ENCODE peak calls at places on chromosomes 6 and 20, in seven cellular contexts. Q, H, F, G, T, W and K are unnamed samples. For H3K36me3, the result is how much of the 10 kb centered on the place peaks cover.

GRCh38 chr6:42012501-42013133 is 37.7 kb upstream of the TAF8 start:
- DNase-seq in Q (no peak), G (no peak), H (no peak), W (no peak), F (no peak), T (no peak), K (no peak)

GRCh38 chr6:140445474-140446004 is 1071.1 kb upstream of the CITED2 start:
- DNase-seq in Q (no peak), F (peak), W (peak), T (no peak), G (no peak), H (no peak), K (no peak)

GRCh38 chr20:63183422-63184146 is 32.3 kb downstream of the YTHDF1 start:
- DNase-seq in Q (no peak), T (no peak), F (peak), G (no peak), H (no peak), W (peak), K (peak)

GRCh38 chr6:40393641-40394040 is 193.5 kb downstream of the LRFN2 start:
- DNase-seq in Q (no peak), T (no peak), G (no peak), F (no peak), H (no peak), W (no peak), K (no peak)

GRCh38 chr6:46175446-46175845 is 4.7 kb upstream of the ENPP5 start:
- DNase-seq in T (no peak), F (no peak), H (no peak), Q (no peak), W (no peak), G (no peak), K (no peak)

GRCh38 chr20:17936791-17937687 is 31.6 kb downstream of the SNX5 start:
- DNase-seq in G (no peak), Q (peak), H (peak), F (peak), T (no peak), W (no peak), K (no peak)

GRCh38 chr6:63351995-63352586 is 32.3 kb upstream of the LGSN start:
- DNase-seq in H (no peak), F (peak), W (peak), G (no peak), Q (no peak), T (no peak), K (no peak)

GRCh38 chr20:42277203-42277602 is 659.0 kb upstream of the CHD6 start:
- DNase-seq in T (no peak), H (no peak), Q (no peak), F (no peak), W (no peak), G (no peak), K (no peak)

GRCh38 chr6:47241742-47242482 is 67.8 kb downstream of the TNFRSF21 start:
- DNase-seq in T (no peak), F (no peak), G (peak), W (no peak), H (no peak), Q (no peak), K (peak)

GRCh38 chr6:116530436-116530835 is 15.0 kb downstream of the TRAPPC3L start:
- DNase-seq in F (no peak), Q (no peak), G (no peak), T (no peak), W (no peak), H (no peak), K (no peak)

GRCh38 chr20:14951707-14952106 is 614.3 kb upstream of the FLRT3 start:
- DNase-seq in F (peak), Q (no peak), H (no peak), W (no peak), G (no peak), T (no peak), K (peak)

GRCh38 chr6:87241304-87241703 is 81.1 kb upstream of the SMIM8 start:
- DNase-seq in F (no peak), H (no peak), T (peak), W (peak), Q (no peak), G (no peak), K (no peak)

GRCh38 chr6:42916288-42916687 is 435 bp downstream of the PTCRA start:
- DNase-seq in H (no peak), Q (no peak), G (no peak), T (no peak), F (no peak), W (no peak), K (no peak)

GRCh38 chr20:10179574-10180298 is 38.9 kb upstream of the SNAP25 start:
- DNase-seq in Q (no peak), W (peak), H (no peak), T (no peak), F (peak), G (no peak), K (peak)

GRCh38 chr6:16450821-16451220 is 212.4 kb downstream of the GMPR start:
- DNase-seq in T (no peak), F (no peak), H (no peak), Q (no peak), G (no peak), W (no peak), K (no peak)

GRCh38 chr6:3509326-3509725 is 52.5 kb upstream of the SLC22A23 start:
- DNase-seq in Q (no peak), H (no peak), G (no peak), W (no peak), F (no peak), T (no peak), K (no peak)

GRCh38 chr6:56669585-56669984 is 26.9 kb upstream of the DST start:
- DNase-seq in Q (no peak), H (no peak), G (no peak), F (no peak), W (no peak), T (no peak), K (no peak)

GRCh38 chr20:48818481-48818987 is 9.3 kb downstream of the PREX1 start:
- DNase-seq in F (no peak), Q (no peak), H (no peak), W (no peak), T (no peak), G (no peak), K (no peak)

GRCh38 chr6:8192067-8192466 is 89.7 kb upstream of the EEF1E1 start:
- DNase-seq in H (no peak), Q (no peak), W (no peak), G (no peak), F (no peak), T (no peak), K (no peak)

GRCh38 chr6:163529605-163530004 is 115.1 kb downstream of the QKI start:
- DNase-seq in W (peak), G (no peak), T (no peak), H (no peak), Q (no peak), F (peak), K (no peak)

GRCh38 chr6:43013843-43014433 is at the start of the genes KLHDC3 and MEA1:
- DNase-seq in W (peak), T (peak), H (peak), G (peak), F (peak), Q (peak), K (peak)

GRCh38 chr20:50346372-50347347 is 156.0 kb downstream of the CEBPB start:
- DNase-seq in T (peak), G (peak), F (peak), H (peak), Q (peak), W (peak), K (peak)

GRCh38 chr6:158536891-158537798 is 22.7 kb upstream of the TMEM181 start:
- DNase-seq in F (no peak), W (peak), H (peak), Q (peak), T (no peak), G (no peak), K (peak)

GRCh38 chr6:1286972-1287600 is 24.8 kb upstream of the FOXQ1 start:
- DNase-seq in F (no peak), Q (no peak), H (no peak), W (no peak), G (no peak), T (no peak), K (no peak)

GRCh38 chr6:160734627-160735026 is 32.6 kb downstream of the PLG start:
- DNase-seq in G (no peak), Q (no peak), W (no peak), H (no peak), T (no peak), F (no peak), K (no peak)

GRCh38 chr6:21922086-21922485 is 328.5 kb downstream of the SOX4 start:
- DNase-seq in Q (no peak), H (no peak), F (no peak), T (no peak), G (no peak), W (no peak), K (no peak)

GRCh38 chr6:158222066-158222465 is 53.9 kb downstream of the GTF2H5 start:
- DNase-seq in T (no peak), W (peak), Q (no peak), H (no peak), F (no peak), G (no peak), K (no peak)

GRCh38 chr6:75409286-75409685 is 84.3 kb downstream of the FILIP1 start:
- DNase-seq in T (no peak), F (no peak), Q (no peak), W (no peak), G (no peak), H (no peak), K (no peak)

GRCh38 chr6:12845224-12846004 is 128.8 kb downstream of the PHACTR1 start:
- DNase-seq in W (no peak), T (no peak), G (no peak), Q (no peak), F (no peak), H (no peak), K (no peak)

GRCh38 chr6:170042596-170043118 is 248.2 kb downstream of the DLL1 start:
- DNase-seq in H (no peak), Q (no peak), W (no peak), F (no peak), G (no peak), T (no peak), K (no peak)

GRCh38 chr6:25112207-25112874 is 166.8 kb upstream of the CARMIL1 start:
- DNase-seq in F (no peak), W (no peak), G (no peak), Q (no peak), H (no peak), T (no peak), K (no peak)

GRCh38 chr6:25113436-25113835 is 165.7 kb upstream of the CARMIL1 start:
- DNase-seq in F (no peak), W (no peak), H (no peak), G (no peak), T (no peak), Q (no peak), K (no peak)

GRCh38 chr6:25107218-25107617 is 171.5 kb upstream of the RIPOR2 start:
- DNase-seq in Q (no peak), G (no peak), W (no peak), T (no peak), F (no peak), H (no peak), K (no peak)

DNA sequence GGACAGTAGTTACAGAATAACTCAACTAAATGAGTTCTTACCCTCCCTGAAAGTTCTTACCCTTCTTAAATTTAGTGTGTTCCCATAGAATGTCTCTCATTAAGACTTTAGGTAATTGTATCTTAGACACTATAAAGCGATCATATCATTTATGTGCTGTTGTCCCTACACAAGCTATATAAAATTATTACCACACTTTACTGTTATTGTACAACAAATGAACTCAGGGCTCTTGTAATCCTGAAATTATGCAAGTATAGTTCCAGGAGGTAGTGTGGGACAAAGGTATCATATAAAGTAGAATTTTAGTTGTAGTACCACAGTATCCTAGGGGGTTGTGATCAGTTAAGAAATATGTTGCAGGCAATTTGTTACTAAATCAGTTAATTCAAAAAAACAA is 167.4 kb upstream of the CARMIL1 start:
- DNase-seq in G (no peak), W (no peak), H (no peak), Q (no peak), T (no peak), F (no peak), K (no peak)
- H3K36me3 ChIP-seq in G (under half), W (under half), H (under half), Q (under half), T (half or more), F (under half), K (under half)

DNA sequence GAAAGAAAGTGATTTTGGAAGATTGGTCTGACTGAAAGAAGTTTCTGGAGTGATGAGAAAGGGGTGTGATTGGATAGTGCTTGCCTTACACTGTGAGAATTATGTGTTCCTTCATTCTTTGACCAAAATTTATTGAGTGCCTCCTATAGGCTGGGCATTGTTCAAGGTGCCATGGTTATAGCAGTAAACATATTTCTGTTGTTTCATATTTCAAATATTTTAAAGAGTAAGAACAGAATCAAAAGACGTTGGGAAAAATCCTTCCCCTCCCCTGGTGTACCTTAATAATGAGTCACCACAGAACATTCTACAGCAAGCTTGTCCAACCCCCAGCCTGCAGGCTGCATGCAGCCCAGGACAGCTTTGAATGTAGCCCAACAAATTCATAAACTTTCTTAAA is 78.6 kb downstream of the GCLC start:
- DNase-seq in H (no peak), F (no peak), T (no peak), W (no peak), G (no peak), Q (no peak), K (no peak)
- H3K27ac ChIP-seq in H (no peak), F (no peak), T (peak), W (no peak), G (no peak), Q (no peak), K (peak)

GRCh38 chr6:145699462-145699861 is 35.9 kb downstream of the EPM2A start:
- DNase-seq in T (no peak), Q (no peak), G (no peak), F (peak), W (no peak), H (no peak), K (no peak)

GRCh38 chr6:145705561-145705960 is 29.8 kb downstream of the EPM2A start:
- DNase-seq in T (no peak), G (no peak), W (peak), F (peak), Q (no peak), H (no peak), K (no peak)

GRCh38 chr6:145707397-145707796 is 27.9 kb downstream of the EPM2A start:
- DNase-seq in T (no peak), H (no peak), Q (no peak), W (no peak), F (no peak), G (no peak), K (no peak)

DNA sequence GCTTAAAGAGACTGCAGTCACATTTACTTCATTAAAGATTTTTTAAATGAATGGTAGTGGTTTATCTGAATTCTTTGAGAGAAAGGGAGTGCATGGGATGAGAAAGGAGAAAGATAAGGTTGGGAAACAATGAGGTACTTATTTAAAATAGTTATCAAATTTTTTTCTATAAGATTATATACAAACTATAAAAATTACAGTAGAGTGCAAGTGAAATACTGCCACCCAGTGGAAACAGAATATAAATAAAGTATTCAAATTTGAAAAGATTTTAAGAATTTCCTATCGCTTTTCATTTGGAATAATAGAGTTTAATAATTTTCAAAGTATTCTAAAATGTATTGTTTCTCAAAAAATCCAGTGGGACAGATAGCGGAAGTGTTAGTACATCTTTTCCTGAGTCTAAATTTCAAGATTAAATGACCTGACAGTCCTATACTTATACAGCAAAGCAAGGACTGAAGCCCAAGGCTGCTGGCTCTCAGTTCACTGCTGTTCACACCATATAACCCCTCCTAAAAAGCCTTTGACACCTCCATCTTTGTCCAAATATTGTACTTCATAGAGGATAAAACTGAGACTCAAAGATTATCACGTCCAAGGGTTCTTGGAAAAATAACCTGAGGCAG is 31.1 kb downstream of the EPM2A start:
- DNase-seq in G (no peak), T (no peak), F (peak), H (no peak), Q (no peak), W (peak), K (no peak)
- TF ChIP-seq CTCF in G (no peak), T (peak), F (peak), H (peak), Q (no peak), W (peak), K (peak)

DNA sequence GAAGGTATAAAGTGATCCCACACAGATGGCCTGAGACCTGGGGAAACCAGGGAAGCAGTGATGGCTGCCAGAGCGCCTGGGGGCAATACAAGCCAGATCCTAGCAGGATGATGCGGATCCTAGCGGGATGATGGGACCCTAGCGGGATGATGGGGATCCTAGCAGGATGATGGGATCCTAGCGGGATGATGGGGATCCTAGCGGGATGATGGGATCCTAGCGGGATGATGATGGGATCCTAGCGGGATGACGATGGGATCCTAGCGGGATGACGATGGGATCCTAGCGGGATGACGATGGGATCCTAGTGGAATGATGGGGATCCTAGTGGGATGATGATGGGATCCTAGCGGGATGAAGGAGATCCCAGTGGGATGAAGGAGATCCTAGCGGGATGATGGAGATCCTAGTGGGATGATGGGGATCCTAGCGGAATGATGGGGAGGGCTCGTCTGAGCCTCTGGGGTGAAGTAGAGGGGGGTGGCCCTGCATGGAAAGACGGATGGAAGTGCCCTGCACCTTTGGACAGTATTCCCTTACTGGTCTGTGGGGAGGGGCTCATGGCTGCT is 44.2 kb upstream of the CDH22 start:
- DNase-seq in G (no peak), W (no peak), F (no peak), T (no peak), H (no peak), Q (no peak), K (no peak)
- H3K36me3 ChIP-seq in G (under half), W (under half), F (under half), T (half or more), H (under half), Q (half or more), K (under half)

GRCh38 chr6:34524989-34525388 is 31.1 kb downstream of the SPDEF start:
- DNase-seq in T (peak), G (no peak), H (no peak), W (no peak), F (no peak), Q (no peak), K (no peak)

GRCh38 chr6:34521463-34522288 is 34.5 kb downstream of the SPDEF start:
- DNase-seq in F (no peak), Q (no peak), H (no peak), W (no peak), G (no peak), T (peak), K (no peak)

GRCh38 chr6:34525431-34526175 is 30.5 kb downstream of the SPDEF start:
- DNase-seq in Q (no peak), G (no peak), H (no peak), T (peak), F (no peak), W (no peak), K (no peak)

GRCh38 chr6:34522740-34523139 is 33.4 kb downstream of the SPDEF start:
- DNase-seq in T (peak), G (no peak), F (no peak), H (no peak), W (no peak), Q (no peak), K (no peak)

GRCh38 chr6:34523441-34524206 is 32.5 kb downstream of the SPDEF start:
- DNase-seq in G (no peak), W (no peak), H (no peak), F (no peak), Q (no peak), T (no peak), K (no peak)
- H3K27ac ChIP-seq in G (no peak), W (no peak), H (no peak), F (no peak), Q (no peak), T (no peak), K (no peak)

GRCh38 chr6:38033442-38033982 is 214.0 kb downstream of the ZFAND3 start:
- DNase-seq in G (no peak), F (no peak), H (no peak), Q (no peak), T (no peak), W (no peak), K (no peak)

GRCh38 chr6:38039497-38039896 is 220.0 kb downstream of the ZFAND3 start:
- DNase-seq in G (no peak), F (no peak), T (no peak), Q (no peak), W (no peak), H (no peak), K (no peak)

GRCh38 chr6:38035478-38035877 is 216.0 kb downstream of the ZFAND3 start:
- DNase-seq in H (no peak), T (no peak), G (no peak), W (no peak), F (no peak), Q (no peak), K (no peak)

GRCh38 chr6:38030380-38030779 is 210.9 kb downstream of the ZFAND3 start:
- DNase-seq in F (no peak), H (no peak), Q (no peak), G (no peak), T (no peak), W (no peak), K (no peak)

GRCh38 chr6:38034269-38034914 is 214.9 kb downstream of the ZFAND3 start:
- DNase-seq in T (no peak), W (peak), F (peak), Q (no peak), G (no peak), H (no peak), K (peak)
- TF ChIP-seq CTCF in T (no peak), W (peak), F (peak), Q (peak), G (no peak), H (peak), K (peak)

GRCh38 chr20:31954500-31954899 is 2.7 kb upstream of the PDRG1 start:
- DNase-seq in W (no peak), G (no peak), Q (no peak), T (no peak), H (no peak), F (no peak), K (no peak)
- H3K36me3 ChIP-seq in W (under half), G (under half), Q (under half), T (under half), H (under half), F (under half), K (under half)

GRCh38 chr6:14720411-14721102 is 525.3 kb upstream of the JARID2 start:
- DNase-seq in F (no peak), W (no peak), Q (no peak), G (no peak), T (no peak), H (no peak), K (no peak)
- H3K27ac ChIP-seq in F (no peak), W (no peak), Q (no peak), G (no peak), T (peak), H (no peak), K (no peak)